ENCODE peak calls at places on chromosomes 1 and 21, in nine cellular contexts. H is GM13977, S is AG09309, O is tibial nerve, G is glutamatergic neuron, A is brain microvascular endothelial cell, Z is A549, M is foreskin fibroblast, W is uterus. Q is an unnamed sample.
A peak's percentile ranks its signal among the peaks of the same experiment; 100 is the strongest.

GRCh38 chr1:3012511-3013291 is 8.6 kb upstream of the ACTRT2 start:
- DNase-seq in H (no peak), O (peak; percentile 36), M (no peak), W (peak; percentile 39), A (no peak), G (peak; percentile 64), Z (peak; percentile 66), S (no peak), Q (peak; percentile 40)

GRCh38 chr1:161098161-161099068 is at the start of gene KLHDC9:
- DNase-seq in A (peak; percentile 45), W (peak; percentile 78), O (peak; percentile 46), Z (peak; percentile 64), G (peak; percentile 84), H (peak; percentile 97), S (no peak), M (peak; percentile 76), Q (peak; percentile 59)

GRCh38 chr1:162691999-162692575 is 59.8 kb downstream of the DDR2 start:
- DNase-seq in M (no peak), Z (no peak), W (no peak), S (no peak), H (no peak), A (no peak), O (no peak), G (no peak), Q (no peak)

GRCh38 chr1:43067233-43067745 is 104.8 kb downstream of the EBNA1BP2 start:
- DNase-seq in H (no peak), Z (no peak), G (no peak), S (no peak), A (no peak), M (no peak), W (no peak), O (no peak), Q (no peak)

GRCh38 chr1:73593804-73594203 is 604.2 kb downstream of the LRRIQ3 start:
- DNase-seq in M (peak; percentile 4), S (no peak), W (no peak), H (no peak), O (no peak), A (peak; percentile 13), G (no peak), Z (no peak), Q (no peak)

GRCh38 chr1:91515994-91516393 is 15.3 kb downstream of the CDC7 start:
- DNase-seq in W (no peak), M (no peak), H (no peak), A (no peak), G (no peak), S (no peak), Z (no peak), O (no peak), Q (no peak)

GRCh38 chr1:230594374-230594773 is 47.9 kb upstream of the COG2 start:
- DNase-seq in W (no peak), Z (no peak), A (no peak), H (no peak), O (no peak), G (no peak), M (no peak), S (no peak), Q (no peak)

GRCh38 chr21:36320421-36321324 is 676 bp downstream of the MORC3 start:
- DNase-seq in W (no peak), O (peak; percentile 42), S (no peak), G (peak; percentile 84), A (peak; percentile 59), Z (peak; percentile 30), M (peak; percentile 76), H (peak; percentile 80), Q (no peak)

GRCh38 chr21:32207096-32207716 is 71.6 kb downstream of the MIS18A start:
- DNase-seq in A (no peak), O (no peak), H (no peak), W (no peak), M (no peak), Z (no peak), G (no peak), S (no peak), Q (no peak)

DNA sequence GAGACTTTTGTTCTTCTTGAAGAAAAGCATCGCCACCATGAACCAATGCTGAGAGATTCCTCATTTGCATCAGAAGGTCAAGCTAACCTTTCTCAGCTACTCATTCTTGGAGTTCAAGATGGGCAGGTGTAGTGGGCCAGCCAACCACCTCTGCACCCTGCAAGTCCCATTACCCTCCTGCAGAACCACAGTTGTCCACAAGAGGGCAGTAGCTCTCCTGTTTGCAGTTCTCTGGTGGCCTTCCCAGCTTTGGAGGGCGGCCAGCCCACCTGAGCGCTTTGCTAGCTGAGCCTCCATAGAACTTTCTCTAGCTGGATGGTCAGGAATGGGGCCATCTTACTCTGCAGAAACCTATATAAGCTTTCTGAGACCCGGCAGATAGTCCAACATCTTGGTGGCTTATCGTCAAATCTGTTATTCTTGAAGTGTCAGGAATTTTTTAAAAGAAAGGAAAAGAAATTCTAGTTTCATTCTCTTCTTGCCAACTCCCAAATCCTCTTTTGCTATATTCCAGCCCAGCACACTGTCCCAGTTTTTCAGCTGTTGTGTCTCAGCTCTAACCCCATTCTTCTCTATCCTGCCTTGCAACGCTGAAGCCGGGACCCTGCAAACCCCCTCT is 11.0 kb upstream of the LMX1A start:
- DNase-seq in S (peak; percentile 48), M (peak; percentile 42), A (peak; percentile 51), H (peak; percentile 80), W (peak; percentile 81), O (peak; percentile 82), Z (peak; percentile 74), G (peak; percentile 93), Q (peak; percentile 68)
- TF ChIP-seq CTCF in S (peak; percentile 95), M (peak; percentile 94), A (peak; percentile 96), H (peak; percentile 94), W (peak; percentile 89), O (peak; percentile 95), Z (peak; percentile 75), G (peak; percentile 97), Q (peak; percentile 90)

GRCh38 chr1:154744352-154744751 is 125.7 kb downstream of the KCNN3 start:
- DNase-seq in H (no peak), G (no peak), M (no peak), Z (no peak), O (no peak), A (no peak), W (no peak), S (no peak), Q (no peak)

GRCh38 chr1:154742586-154742985 is 127.5 kb downstream of the KCNN3 start:
- DNase-seq in G (no peak), Z (no peak), A (no peak), O (no peak), H (no peak), S (no peak), W (no peak), M (no peak), Q (peak; percentile 1)

GRCh38 chr1:154745286-154745731 is 124.8 kb downstream of the KCNN3 start:
- DNase-seq in H (no peak), W (peak; percentile 72), S (no peak), A (no peak), O (no peak), G (no peak), M (no peak), Z (no peak), Q (peak; percentile 11)

GRCh38 chr1:154741747-154742495 is 128.2 kb downstream of the KCNN3 start:
- DNase-seq in O (no peak), W (peak; percentile 51), S (no peak), G (no peak), Z (no peak), H (no peak), A (no peak), M (no peak), Q (peak; percentile 14)

DNA sequence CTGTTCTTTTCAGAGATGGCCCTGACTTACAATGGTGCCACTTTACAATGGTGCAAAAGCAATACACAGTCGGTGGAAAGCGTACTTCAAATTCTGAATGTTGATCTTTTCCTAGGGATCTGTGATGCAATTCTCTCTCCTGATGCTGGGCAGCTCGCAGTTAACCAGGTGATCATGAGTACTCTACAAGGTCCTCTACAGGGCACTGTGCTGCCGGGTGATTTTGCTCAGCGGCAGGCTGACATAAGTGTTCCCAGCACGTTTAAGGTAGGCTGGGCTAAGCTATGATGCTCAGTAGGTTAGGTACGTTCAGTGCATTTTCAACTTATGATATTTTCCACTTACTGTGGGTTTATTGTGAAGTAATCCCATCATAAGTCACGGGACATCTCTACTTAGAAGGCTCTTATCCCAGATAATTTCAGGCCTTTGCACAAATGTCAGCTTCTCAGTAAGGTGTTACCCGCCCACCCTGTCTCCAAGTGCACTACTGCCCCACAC is 126.5 kb downstream of the KCNN3 start:
- DNase-seq in S (no peak), A (no peak), W (no peak), O (no peak), G (no peak), H (no peak), M (no peak), Z (no peak), Q (no peak)
- TF ChIP-seq CTCF in S (no peak), A (no peak), W (no peak), O (no peak), G (no peak), H (no peak), M (no peak), Z (no peak), Q (no peak)

GRCh38 chr1:176469450-176469985 is 6.5 kb downstream of the PAPPA2 start:
- DNase-seq in H (no peak), G (no peak), A (no peak), O (no peak), Z (no peak), W (no peak), S (no peak), M (no peak), Q (no peak)

GRCh38 chr1:176462671-176463225 is at the start of gene PAPPA2:
- DNase-seq in Z (no peak), O (no peak), H (no peak), A (no peak), M (no peak), S (no peak), G (no peak), W (no peak), Q (no peak)

GRCh38 chr1:176471338-176472121 is 8.6 kb downstream of the PAPPA2 start:
- DNase-seq in Z (no peak), A (no peak), S (no peak), O (no peak), G (no peak), H (no peak), W (no peak), M (no peak), Q (no peak)

GRCh38 chr1:176461576-176461975 is 1.4 kb upstream of the PAPPA2 start:
- DNase-seq in W (no peak), G (no peak), M (no peak), H (no peak), S (no peak), Z (no peak), O (no peak), A (no peak), Q (no peak)

DNA sequence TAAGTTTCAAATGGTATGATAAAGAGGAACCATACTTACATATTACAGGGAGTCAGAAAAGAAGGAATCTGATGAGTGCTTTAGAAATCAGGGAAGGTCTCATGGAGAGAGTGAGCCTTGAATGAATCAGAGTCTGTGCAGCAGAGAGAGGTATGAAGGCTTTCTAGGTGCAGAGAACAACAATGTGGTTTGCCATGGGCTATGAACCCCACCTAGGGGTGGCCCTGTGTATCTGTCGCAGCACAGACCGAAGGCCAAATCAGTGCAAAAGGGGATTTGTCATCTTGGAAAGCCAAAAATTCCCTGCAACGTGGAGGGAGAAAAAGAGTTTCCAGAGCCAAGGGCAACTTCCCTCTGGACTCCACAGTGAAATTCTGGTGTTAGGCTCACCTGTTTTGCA is 3.5 kb downstream of the PAPPA2 start:
- DNase-seq in W (no peak), H (peak; percentile 5), A (no peak), G (no peak), S (no peak), M (no peak), Z (peak; percentile 19), O (no peak), Q (no peak)
- TF ChIP-seq CTCF in W (no peak), H (peak; percentile 40), A (no peak), G (peak; percentile 24), S (no peak), M (no peak), Z (no peak), O (no peak), Q (no peak)

GRCh38 chr1:206801467-206801866 is 29.2 kb upstream of the IL10 start:
- DNase-seq in G (no peak), A (no peak), O (no peak), H (no peak), Z (no peak), S (no peak), M (no peak), W (no peak), Q (no peak)
- TF ChIP-seq CTCF in G (no peak), A (no peak), O (no peak), H (peak; percentile 36), Z (no peak), S (no peak), M (no peak), W (no peak), Q (no peak)

Q was measured in natural killer cell.